ENCODE peak calls at places on chromosome 20, in six cellular contexts. E is AG04450; X is cardiac muscle cell; T is HCT116; S is prostate gland; M is activated CD8-positive, alpha-beta T cell treated with anti-CD3 and anti-CD28 coated beads for 36 hours. K is an unnamed sample.

GRCh38 chr20:36916199-36916598 is 35.3 kb downstream of the SAMHD1 start:
- DNase-seq in E (no peak), X (no peak), T (no peak), S (no peak), M (no peak), K (no peak)

GRCh38 chr20:44706371-44707258 is 8.6 kb upstream of the CCN5 start:
- DNase-seq in E (no peak), X (no peak), T (no peak), S (no peak), M (no peak), K (no peak)

GRCh38 chr20:2142649-2143048 is 41.0 kb downstream of the STK35 start:
- DNase-seq in E (no peak), X (no peak), T (no peak), S (no peak), M (no peak), K (no peak)

GRCh38 chr20:45402946-45403345 is 5.1 kb upstream of the DBNDD2 start:
- DNase-seq in E (no peak), X (no peak), T (no peak), S (no peak), M (no peak), K (no peak)

GRCh38 chr20:46592580-46593362 is 42.3 kb upstream of the OCSTAMP start:
- DNase-seq in E (no peak), X (no peak), T (peak), S (no peak), M (peak), K (no peak)

GRCh38 chr20:45308078-45308778 is at the start of gene MATN4:
- DNase-seq in E (no peak), X (no peak), T (no peak), S (peak), M (no peak), K (no peak)

GRCh38 chr20:20803011-20803410 is 90.6 kb upstream of the RALGAPA2 start:
- DNase-seq in E (no peak), X (no peak), T (no peak), S (no peak), M (no peak), K (no peak)

GRCh38 chr20:20594171-20594530 is 118.3 kb downstream of the RALGAPA2 start:
- DNase-seq in E (no peak), X (peak), T (no peak), S (no peak), M (no peak), K (no peak)

GRCh38 chr20:57048027-57048869 is 218.2 kb downstream of the BMP7 start:
- DNase-seq in E (no peak), X (peak), T (no peak), S (no peak), M (peak), K (no peak)

GRCh38 chr20:15339264-15339663 is 1001.9 kb upstream of the FLRT3 start:
- DNase-seq in E (no peak), X (no peak), T (no peak), S (no peak), M (no peak), K (no peak)

GRCh38 chr20:12966468-12967085 is 42.2 kb upstream of the SPTLC3 start:
- DNase-seq in E (peak), X (peak), T (no peak), S (no peak), M (no peak), K (no peak)

GRCh38 chr20:37276494-37277252 is 12.8 kb upstream of the MANBAL start:
- DNase-seq in E (peak), X (peak), T (no peak), S (peak), M (peak), K (peak)

GRCh38 chr20:48302844-48303552 is 517.7 kb upstream of the SULF2 start:
- DNase-seq in E (no peak), X (no peak), T (no peak), S (no peak), M (no peak), K (no peak)

GRCh38 chr20:33725607-33726264 is 5.6 kb upstream of the PXMP4 start:
- DNase-seq in E (no peak), X (no peak), T (no peak), S (no peak), M (no peak), K (no peak)

GRCh38 chr20:15895126-15895525 is 678.1 kb downstream of the KIF16B start:
- DNase-seq in E (no peak), X (no peak), T (no peak), S (no peak), M (no peak), K (no peak)

GRCh38 chr20:44952731-44953130 is 7.5 kb downstream of the TOMM34 start:
- DNase-seq in E (no peak), X (no peak), T (no peak), S (no peak), M (no peak), K (no peak)

GRCh38 chr20:3092611-3093379 is 8.3 kb upstream of the AVP start:
- DNase-seq in E (no peak), X (peak), T (no peak), S (no peak), M (peak), K (no peak)

GRCh38 chr20:50462093-50462685 is 48.0 kb upstream of the PTPN1 start:
- DNase-seq in E (no peak), X (peak), T (no peak), S (no peak), M (no peak), K (no peak)

GRCh38 chr20:39876974-39877615 is 811.9 kb downstream of the MAFB start:
- DNase-seq in E (no peak), X (no peak), T (no peak), S (no peak), M (no peak), K (no peak)

GRCh38 chr20:11457476-11457875 is 460.2 kb upstream of the BTBD3 start:
- DNase-seq in E (no peak), X (peak), T (no peak), S (no peak), M (no peak), K (no peak)

GRCh38 chr20:37411408-37412306 is 65.7 kb downstream of the SRC start:
- DNase-seq in E (no peak), X (peak), T (no peak), S (no peak), M (peak), K (no peak)

GRCh38 chr20:63977392-63978276 is 1.8 kb downstream of the SAMD10 start:
- DNase-seq in E (peak), X (peak), T (no peak), S (no peak), M (peak), K (no peak)

DNA sequence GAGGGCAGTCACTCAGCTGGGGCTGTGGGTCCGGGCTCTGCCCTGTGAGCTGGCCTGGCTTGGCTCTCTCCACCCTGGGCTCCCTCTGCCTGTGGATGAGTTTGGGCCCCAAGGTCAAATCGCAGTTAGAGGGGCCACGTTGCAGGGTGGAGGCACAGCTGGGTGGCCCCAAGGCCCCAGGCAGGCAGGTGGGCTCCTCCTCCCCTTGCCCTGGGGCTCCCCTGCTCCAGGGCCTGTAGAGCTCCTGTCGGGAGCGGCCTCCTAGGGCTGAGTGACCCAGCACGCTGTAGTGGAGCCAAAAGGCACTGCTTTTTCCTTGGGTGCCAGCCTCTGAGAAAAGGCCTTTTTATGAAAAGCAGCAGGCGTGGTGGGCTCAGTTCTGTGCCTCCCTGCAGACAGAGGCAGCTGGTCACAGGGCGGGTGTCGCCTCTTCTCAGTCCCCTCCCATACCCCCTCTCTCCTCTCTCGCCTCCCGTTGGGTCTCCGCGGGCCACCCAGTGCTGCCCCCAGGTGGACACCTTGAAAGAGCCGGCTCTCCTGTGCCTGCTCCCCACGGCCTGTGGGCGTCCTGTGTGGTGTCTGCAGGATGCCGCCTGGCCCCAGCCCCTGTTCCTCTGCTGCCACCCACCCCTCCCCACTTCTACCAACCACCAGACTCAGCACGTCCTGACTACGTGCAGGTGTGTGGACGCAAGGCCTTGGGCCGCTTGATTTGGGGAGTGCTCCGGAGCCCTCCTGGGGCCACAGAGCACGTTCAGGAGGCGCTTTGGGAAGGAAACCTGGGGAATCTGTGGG is 13.2 kb downstream of the SS18L1 start:
- DNase-seq in E (no peak), X (peak), T (peak), S (peak), M (peak), K (peak)
- TF ChIP-seq CTCF in E (peak), X (peak), T (peak), S (peak), M (peak), K (peak)

GRCh38 chr20:62408640-62409039 is 1.6 kb upstream of the CABLES2 start:
- DNase-seq in E (no peak), X (no peak), T (no peak), S (no peak), M (no peak), K (no peak)

GRCh38 chr20:62410742-62411478 is 3.8 kb upstream of the CABLES2 start:
- DNase-seq in E (no peak), X (no peak), T (no peak), S (no peak), M (no peak), K (no peak)

GRCh38 chr20:62411479-62412193 is 4.6 kb upstream of the CABLES2 start:
- DNase-seq in E (no peak), X (no peak), T (no peak), S (no peak), M (no peak), K (no peak)

GRCh38 chr20:62409086-62409853 is 2.2 kb upstream of the CABLES2 start:
- DNase-seq in E (no peak), X (no peak), T (no peak), S (no peak), M (no peak), K (no peak)

GRCh38 chr20:62409935-62410741 is 3.1 kb upstream of the CABLES2 start:
- DNase-seq in E (no peak), X (peak), T (no peak), S (peak), M (peak), K (no peak)
- TF ChIP-seq CTCF in E (peak), X (peak), T (peak), S (peak), M (peak), K (peak)

GRCh38 chr20:59004493-59004762 is 2.6 kb downstream of the CTSZ start:
- DNase-seq in E (no peak), X (no peak), T (no peak), S (no peak), M (peak), K (no peak)
- TF ChIP-seq CTCF in E (no peak), X (no peak), T (no peak), S (no peak), M (no peak), K (no peak)

GRCh38 chr20:52056203-52057062 is 135.1 kb downstream of the ZFP64 start:
- DNase-seq in E (peak), X (peak), T (peak), S (no peak), M (no peak), K (no peak)

GRCh38 chr20:52064936-52065335 is 126.6 kb downstream of the ZFP64 start:
- DNase-seq in E (no peak), X (no peak), T (no peak), S (no peak), M (no peak), K (no peak)

GRCh38 chr20:52062452-52063209 is 128.9 kb downstream of the ZFP64 start:
- DNase-seq in E (no peak), X (no peak), T (no peak), S (no peak), M (no peak), K (no peak)

DNA sequence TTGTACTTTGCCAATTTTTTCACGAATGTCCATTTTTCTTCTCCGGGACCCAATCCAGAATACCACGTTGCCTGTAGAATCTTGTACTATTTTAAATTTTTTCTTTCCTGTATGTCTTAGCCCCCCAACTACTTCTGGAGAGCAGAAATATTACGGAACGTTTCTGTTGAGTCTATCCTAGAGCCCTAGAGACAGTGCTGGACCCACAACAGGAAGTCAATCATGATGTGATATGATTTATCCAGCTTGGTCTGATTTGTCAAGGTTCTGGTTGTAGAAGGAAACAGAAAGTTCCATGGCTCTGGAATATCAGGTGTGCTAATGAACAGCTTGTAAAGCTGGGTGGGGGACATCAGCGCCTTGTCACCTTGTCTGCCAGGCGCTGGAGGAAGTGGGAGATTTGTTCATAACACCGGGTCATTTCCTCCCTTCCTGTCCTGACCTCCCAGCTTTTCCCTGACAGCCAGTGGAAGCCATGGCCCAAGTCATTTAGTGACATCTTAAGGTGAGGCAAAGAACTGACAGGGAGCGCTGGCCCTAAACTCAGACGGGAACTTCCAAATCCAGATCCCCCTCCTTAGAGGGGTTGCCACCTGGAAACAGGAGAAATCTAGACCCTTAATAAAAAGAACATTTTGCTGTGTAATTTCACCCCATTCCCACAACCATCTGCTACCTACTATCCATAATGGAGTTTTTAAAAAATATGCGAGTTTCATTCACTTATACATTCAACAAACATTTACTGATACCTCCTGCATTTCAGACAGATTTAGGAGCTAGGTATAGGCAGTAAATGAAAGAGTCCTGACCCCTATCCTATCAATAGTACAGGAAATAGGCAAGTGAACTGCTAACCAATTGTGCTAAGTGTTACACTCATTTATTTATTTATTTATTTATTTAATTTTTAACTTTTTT is 130.5 kb downstream of the ZFP64 start:
- DNase-seq in E (no peak), X (peak), T (peak), S (no peak), M (no peak), K (no peak)
- TF ChIP-seq CTCF in E (peak), X (peak), T (peak), S (no peak), M (no peak), K (peak)

GRCh38 chr20:41853803-41854202 is 235.6 kb upstream of the CHD6 start:
- DNase-seq in E (no peak), X (no peak), T (no peak), S (no peak), M (no peak), K (no peak)

GRCh38 chr20:41848180-41848579 is 230.0 kb upstream of the CHD6 start:
- DNase-seq in E (no peak), X (no peak), T (no peak), S (no peak), M (no peak), K (no peak)
- TF ChIP-seq CTCF in E (no peak), X (no peak), T (peak), S (no peak), M (no peak), K (peak)

K was measured in chondrocyte.